ENCODE peak calls at places on chromosomes 16 and 17, in four cellular contexts. Q is HCT116, V is IMR-90, X is upper lobe of left lung. B is an unnamed sample. For H3K36me3, the result is how much of the 10 kb centered on the place peaks cover.

GRCh38 chr17:65071861-65072260 is 15.3 kb upstream of the GNA13 start:
- ATAC-seq in V (peak), Q (no peak), X (no peak), B (peak)

GRCh38 chr17:69103557-69104233 is 38.0 kb downstream of the ABCA6 start:
- ATAC-seq in V (no peak), Q (no peak), X (no peak), B (no peak)

GRCh38 chr17:2542456-2542855 is 30.8 kb upstream of the METTL16 start:
- ATAC-seq in Q (no peak), V (no peak), X (no peak), B (no peak)

GRCh38 chr17:33940769-33941168 is 314.3 kb upstream of the CCL2 start:
- ATAC-seq in V (no peak), Q (no peak), X (no peak), B (no peak)

GRCh38 chr16:77402118-77402517 is 32.7 kb downstream of the ADAMTS18 start:
- ATAC-seq in V (no peak), Q (no peak), X (no peak), B (no peak)

GRCh38 chr16:539901-540530 is 12.5 kb downstream of the CAPN15 start:
- ATAC-seq in X (no peak), V (peak), Q (no peak), B (no peak)

GRCh38 chr16:86059253-86060171 is 160.6 kb downstream of the IRF8 start:
- ATAC-seq in X (peak), V (peak), Q (no peak), B (peak)

GRCh38 chr17:61132524-61133025 is 267.1 kb upstream of the TBX2 start:
- ATAC-seq in V (no peak), X (no peak), Q (no peak), B (no peak)

GRCh38 chr17:78669975-78670518 is 92.9 kb upstream of the DNAH17 start:
- ATAC-seq in X (no peak), V (no peak), Q (no peak), B (no peak)

GRCh38 chr16:89210904-89211515 is 6.5 kb upstream of the ZNF778 start:
- ATAC-seq in X (no peak), V (no peak), Q (peak), B (no peak)

GRCh38 chr17:33982872-33983271 is 272.2 kb upstream of the CCL2 start:
- ATAC-seq in V (no peak), Q (no peak), X (no peak), B (no peak)

GRCh38 chr16:27189335-27189972 is 13.9 kb upstream of the KDM8 start:
- ATAC-seq in X (no peak), Q (peak), V (no peak), B (no peak)

GRCh38 chr17:81251943-81252301 is 12.8 kb downstream of the NDUFAF8 start:
- ATAC-seq in Q (no peak), X (no peak), V (no peak), B (no peak)

GRCh38 chr17:21524211-21524591 is 148.0 kb downstream of the KCNJ12 start:
- ATAC-seq in X (no peak), V (peak), Q (no peak), B (no peak)

GRCh38 chr17:4947411-4948165 is 742 bp downstream of the PFN1 start:
- ATAC-seq in Q (peak), V (peak), X (peak), B (peak)

GRCh38 chr17:80812362-80813088 is 179.1 kb upstream of the CHMP6 start:
- ATAC-seq in X (no peak), Q (no peak), V (no peak), B (no peak)

GRCh38 chr16:19143241-19143640 is 24.8 kb upstream of the SYT17 start:
- ATAC-seq in X (no peak), V (no peak), Q (no peak), B (no peak)

GRCh38 chr16:89160977-89161701 is 10.4 kb upstream of the CDH15 start:
- ATAC-seq in X (no peak), Q (no peak), V (no peak), B (no peak)

GRCh38 chr16:70706948-70707465 is 21.2 kb upstream of the MTSS2 start:
- ATAC-seq in V (peak), Q (peak), X (no peak), B (peak)

GRCh38 chr17:8542599-8542998 is 87.9 kb downstream of the MYH10 start:
- ATAC-seq in Q (no peak), V (peak), X (no peak), B (no peak)

GRCh38 chr16:21704733-21705132 is 41.0 kb downstream of the OTOA start:
- ATAC-seq in V (no peak), X (no peak), Q (no peak), B (no peak)

GRCh38 chr16:2216330-2216729 is 1.7 kb upstream of the PGP start:
- ATAC-seq in Q (no peak), V (no peak), X (no peak), B (no peak)

GRCh38 chr17:75650874-75651273 is 16.1 kb downstream of the RECQL5 start:
- ATAC-seq in V (no peak), X (no peak), Q (no peak), B (no peak)

GRCh38 chr17:7029659-7030058 is 6.2 kb upstream of the SLC16A13 start:
- ATAC-seq in Q (no peak), V (no peak), X (no peak), B (peak)

GRCh38 chr17:69540356-69540755 is 125.9 kb downstream of the MAP2K6 start:
- ATAC-seq in V (peak), X (no peak), Q (no peak), B (no peak)

GRCh38 chr17:14118951-14119350 is 49.6 kb downstream of the COX10 start:
- ATAC-seq in X (no peak), V (no peak), Q (no peak), B (no peak)

GRCh38 chr17:33154869-33155455 is 138.1 kb downstream of the ASIC2 start:
- ATAC-seq in V (no peak), X (no peak), Q (no peak), B (no peak)

GRCh38 chr17:81285894-81286293 is 9.2 kb downstream of the SLC38A10 start:
- ATAC-seq in Q (no peak), X (no peak), V (no peak), B (peak)

GRCh38 chr17:75348386-75349012 is 57.0 kb downstream of the GRB2 start:
- ATAC-seq in X (no peak), Q (no peak), V (no peak), B (no peak)

GRCh38 chr16:81519298-81520150 is 74.9 kb downstream of the CMIP start:
- ATAC-seq in Q (no peak), V (no peak), X (no peak), B (no peak)

GRCh38 chr16:28166394-28167208 is 45.2 kb downstream of the XPO6 start:
- ATAC-seq in X (no peak), Q (peak), V (peak), B (no peak)

GRCh38 chr16:14232106-14232890 is 161.2 kb downstream of the MRTFB start:
- ATAC-seq in V (peak), Q (no peak), X (no peak), B (no peak)

GRCh38 chr16:55557186-55557585 is 9.3 kb upstream of the CAPNS2 start:
- ATAC-seq in X (no peak), Q (no peak), V (no peak), B (no peak)

GRCh38 chr17:75755205-75755901 is 9.6 kb downstream of the GALK1 start:
- ATAC-seq in X (no peak), Q (peak), V (no peak), B (no peak)

GRCh38 chr17:8867361-8867981 is at the start of gene PIK3R6:
- ATAC-seq in V (no peak), X (peak), Q (no peak), B (no peak)

GRCh38 chr16:46916980-46917379 is 32.8 kb downstream of the GPT2 start:
- ATAC-seq in X (no peak), V (peak), Q (peak), B (no peak)

GRCh38 chr17:48613862-48614694 is 1.0 kb downstream of the HOXB8 start:
- ATAC-seq in V (no peak), Q (no peak), X (no peak), B (no peak)

GRCh38 chr17:19271751-19272357 is 34.7 kb downstream of the EPN2 start:
- ATAC-seq in Q (no peak), X (no peak), V (no peak), B (peak)

GRCh38 chr16:56399047-56399446 is 26.3 kb downstream of the AMFR start:
- ATAC-seq in Q (no peak), X (no peak), V (no peak), B (no peak)

GRCh38 chr17:65431116-65431515 is 130.3 kb downstream of the AXIN2 start:
- ATAC-seq in X (no peak), V (no peak), Q (no peak), B (no peak)

GRCh38 chr16:29926675-29927522 is 873 bp upstream of the KCTD13 start:
- ATAC-seq in V (peak), Q (no peak), X (peak), B (peak)

GRCh38 chr16:29925173-29925804 is 737 bp downstream of the KCTD13 start:
- ATAC-seq in V (peak), X (no peak), Q (peak), B (no peak)

GRCh38 chr16:29927523-29927905 is 1.5 kb upstream of the KCTD13 start:
- ATAC-seq in V (no peak), X (no peak), Q (no peak), B (no peak)

GRCh38 chr16:29922986-29923501 is 3.0 kb downstream of the KCTD13 start:
- ATAC-seq in X (no peak), V (no peak), Q (no peak), B (no peak)

GRCh38 chr16:29925805-29926674 is at the start of gene KCTD13:
- ATAC-seq in X (peak), V (peak), Q (peak), B (peak)
- TF ChIP-seq POLR2A in X (peak), V (peak), Q (peak), B (peak)

GRCh38 chr16:75486014-75486404 is 9.2 kb downstream of the CHST6 start:
- ATAC-seq in V (no peak), Q (no peak), X (no peak), B (no peak)

GRCh38 chr16:75482434-75483205 is 12.6 kb downstream of the CHST6 start:
- ATAC-seq in V (no peak), X (no peak), Q (no peak), B (no peak)

GRCh38 chr16:75486666-75487313 is 8.5 kb downstream of the CHST6 start:
- ATAC-seq in V (peak), Q (no peak), X (no peak), B (no peak)

GRCh38 chr16:75483222-75483621 is 12.0 kb downstream of the CHST6 start:
- ATAC-seq in X (peak), Q (peak), V (no peak), B (no peak)

DNA sequence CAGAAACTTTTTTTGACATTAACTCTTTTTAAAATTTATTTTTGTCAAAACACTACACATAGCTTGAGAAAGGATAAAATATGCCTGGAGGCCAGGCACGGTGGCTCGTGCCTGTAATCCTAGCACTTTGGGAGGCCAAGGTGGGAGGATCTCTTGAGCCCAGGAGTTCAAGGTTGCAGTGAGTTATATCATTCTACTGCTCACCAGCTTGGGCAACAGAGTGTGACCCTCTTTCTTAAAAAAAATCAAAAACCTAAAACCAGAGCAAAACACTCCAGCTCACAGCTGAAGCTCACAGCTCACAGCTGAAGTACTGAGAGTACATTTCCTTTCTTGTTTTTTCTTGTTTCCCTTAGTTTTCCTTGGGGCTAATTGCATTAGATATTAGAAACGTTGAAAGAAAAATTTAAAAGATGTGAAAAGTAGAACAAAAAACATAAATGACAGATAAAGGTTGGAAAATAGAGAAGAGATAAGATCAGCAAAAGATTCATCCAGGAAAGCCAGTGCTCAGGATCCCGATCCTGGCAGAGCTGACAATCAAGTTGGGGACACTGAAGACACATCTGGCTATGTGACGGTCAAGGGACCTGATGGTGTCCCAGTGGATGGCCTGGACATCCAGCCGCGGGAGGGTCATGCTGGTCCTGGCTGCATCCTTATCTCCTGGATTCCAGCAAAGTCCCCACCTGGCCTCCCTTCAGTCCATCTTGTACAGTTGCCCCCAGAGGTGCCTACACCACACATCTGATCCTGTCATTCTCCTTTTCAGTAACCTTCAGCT is 9.8 kb downstream of the CHST6 start:
- ATAC-seq in Q (no peak), X (no peak), V (no peak), B (no peak)
- H3K27ac ChIP-seq in Q (peak), X (no peak), V (no peak), B (no peak)

GRCh38 chr16:57771141-57771785 is 31.0 kb downstream of the KIFC3 start:
- ATAC-seq in X (no peak), Q (no peak), V (no peak), B (no peak)

GRCh38 chr16:57773019-57773418 is 29.3 kb downstream of the KIFC3 start:
- ATAC-seq in X (no peak), Q (no peak), V (no peak), B (no peak)

GRCh38 chr16:57774886-57775285 is 27.4 kb downstream of the KIFC3 start:
- ATAC-seq in X (no peak), V (no peak), Q (no peak), B (no peak)

GRCh38 chr16:57775661-57776469 is 26.4 kb downstream of the KIFC3 start:
- ATAC-seq in Q (peak), X (no peak), V (peak), B (peak)

GRCh38 chr16:57773680-57774295 is 28.5 kb downstream of the KIFC3 start:
- ATAC-seq in Q (no peak), V (peak), X (no peak), B (no peak)
- H3K36me3 ChIP-seq in Q (under half), V (under half), X (half or more), B (under half)

DNA sequence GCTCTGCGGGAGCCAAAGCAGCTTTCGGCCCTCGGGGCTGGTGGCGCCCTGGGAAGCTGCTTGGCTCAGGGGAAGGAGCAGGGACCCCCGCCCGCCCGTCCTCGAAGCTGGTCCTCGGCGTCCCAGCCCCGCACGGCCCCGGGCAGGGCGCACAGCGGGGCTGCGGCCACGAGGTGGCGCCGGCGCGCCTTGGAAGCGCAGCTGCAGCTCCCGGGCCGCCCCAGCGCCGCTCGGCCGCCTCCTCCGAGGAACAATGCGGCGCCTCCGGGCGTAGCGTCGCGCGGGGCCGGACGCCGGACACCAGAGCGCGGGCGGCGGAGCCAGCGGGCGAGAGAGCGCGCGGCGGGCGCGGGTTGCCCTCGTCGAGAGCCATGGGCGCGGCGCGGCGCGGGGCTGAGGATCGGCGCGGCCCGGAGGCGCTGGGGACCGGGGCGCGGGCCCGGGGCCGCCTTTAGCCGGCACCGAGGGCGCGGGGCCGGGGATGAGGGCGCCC is at the start of gene MGAT5B:
- ATAC-seq in V (peak), X (peak), Q (peak), B (peak)
- TF ChIP-seq POLR2A in V (peak), X (no peak), Q (no peak), B (no peak)

GRCh38 chr17:67520916-67521772 is 144.1 kb downstream of the PITPNC1 start:
- ATAC-seq in X (peak), Q (no peak), V (peak), B (no peak)
- H3K27ac ChIP-seq in X (no peak), Q (no peak), V (no peak), B (no peak)

GRCh38 chr16:16110111-16110490 is 113.2 kb downstream of the ABCC6 start:
- ATAC-seq in Q (no peak), X (no peak), V (no peak), B (no peak)

GRCh38 chr16:16111639-16112038 is 111.7 kb downstream of the ABCC6 start:
- ATAC-seq in X (no peak), V (no peak), Q (no peak), B (no peak)

GRCh38 chr16:16113076-16113475 is 110.2 kb downstream of the ABCC6 start:
- ATAC-seq in Q (no peak), V (no peak), X (no peak), B (no peak)

GRCh38 chr16:16109453-16110110 is 113.7 kb downstream of the ABCC6 start:
- ATAC-seq in Q (no peak), X (no peak), V (no peak), B (no peak)

DNA sequence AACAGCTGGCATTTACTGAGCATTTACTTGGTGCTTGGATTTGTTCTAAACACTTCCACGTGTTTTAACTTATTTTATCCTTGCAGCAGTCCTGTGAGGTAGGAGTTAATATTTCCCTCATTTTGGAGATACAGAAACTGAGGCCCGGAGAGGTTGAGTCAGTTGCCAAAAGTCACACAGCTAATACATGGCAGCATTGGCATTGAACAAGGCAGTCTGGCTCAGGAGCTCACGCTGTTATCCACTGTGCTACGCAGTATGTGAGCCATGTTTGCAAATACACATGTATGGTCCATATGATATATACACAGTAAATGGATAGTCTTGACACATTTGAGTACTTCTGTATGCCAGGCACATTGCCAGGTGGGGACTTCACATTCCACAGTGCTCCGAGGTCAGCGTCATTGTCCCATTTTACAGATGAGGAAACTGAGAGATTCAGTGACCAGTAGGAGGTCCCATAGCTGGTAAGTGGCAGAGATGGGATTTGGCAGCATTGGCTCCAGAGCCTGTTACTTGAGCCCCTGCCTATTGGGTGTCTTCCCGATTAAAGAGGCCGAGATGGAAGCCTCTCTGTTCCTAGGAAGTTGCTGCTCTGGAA is 110.7 kb downstream of the ABCC6 start:
- ATAC-seq in X (no peak), Q (no peak), V (no peak), B (no peak)
- H3K36me3 ChIP-seq in X (half or more), Q (half or more), V (half or more), B (under half)

GRCh38 chr17:82397449-82398335 is 20.5 kb upstream of the HEXD start:
- ATAC-seq in X (peak), Q (no peak), V (no peak), B (no peak)

GRCh38 chr17:82394296-82394695 is 22.7 kb downstream of the UTS2R start:
- ATAC-seq in V (no peak), Q (no peak), X (no peak), B (no peak)

GRCh38 chr17:82399030-82399429 is 19.1 kb upstream of the HEXD start:
- ATAC-seq in V (no peak), X (no peak), Q (no peak), B (peak)

GRCh38 chr17:82399601-82400101 is 18.5 kb upstream of the HEXD start:
- ATAC-seq in Q (no peak), V (no peak), X (peak), B (no peak)

GRCh38 chr17:82396601-82397435 is 21.3 kb upstream of the HEXD start:
- ATAC-seq in V (peak), X (no peak), Q (peak), B (peak)
- TF ChIP-seq POLR2A in V (no peak), X (no peak), Q (no peak), B (no peak)

GRCh38 chr17:31854672-31855071 is 4.4 kb downstream of the COPRS start:
- ATAC-seq in Q (no peak), X (no peak), V (no peak), B (no peak)

GRCh38 chr17:31856750-31857149 is 2.3 kb downstream of the COPRS start:
- ATAC-seq in V (no peak), X (no peak), Q (no peak), B (no peak)

GRCh38 chr17:31859487-31860008 is 504 bp upstream of the COPRS start:
- ATAC-seq in X (no peak), V (no peak), Q (peak), B (no peak)

GRCh38 chr17:31858647-31859486 is at the start of gene COPRS:
- ATAC-seq in V (peak), Q (peak), X (peak), B (peak)

GRCh38 chr17:31857920-31858646 is 961 bp downstream of the COPRS start:
- ATAC-seq in V (peak), X (no peak), Q (peak), B (no peak)
- H3K27ac ChIP-seq in V (peak), X (peak), Q (peak), B (peak)

GRCh38 chr17:63804328-63804727 is 22.9 kb upstream of the PSMC5 start:
- ATAC-seq in X (no peak), V (peak), Q (no peak), B (no peak)

GRCh38 chr17:63798572-63799113 is 24.7 kb downstream of the DDX42 start:
- ATAC-seq in X (no peak), V (no peak), Q (no peak), B (no peak)

GRCh38 chr17:63800783-63801182 is 26.4 kb upstream of the PSMC5 start:
- ATAC-seq in V (no peak), Q (no peak), X (no peak), B (no peak)
- H3K36me3 ChIP-seq in V (half or more), Q (half or more), X (half or more), B (half or more)

B was measured in gastroesophageal sphincter.